ENCODE peak calls at places on chromosomes 2 and 18, in ten cellular contexts. J, P, T, D, H, S, G, Y, I and W are unnamed samples.

GRCh38 chr2:146807568-146808168 is 1037.2 kb upstream of the ACVR2A start:
- DNase-seq in S (no peak), H (no peak), P (no peak), I (no peak), G (no peak), J (no peak), Y (no peak), D (peak), T (no peak), W (no peak)

GRCh38 chr2:223549215-223549614 is 52.9 kb downstream of the SCG2 start:
- DNase-seq in Y (no peak), H (no peak), G (no peak), D (no peak), I (no peak), S (no peak), J (no peak), T (no peak), P (no peak), W (peak)

GRCh38 chr2:50591642-50592041 is 440.3 kb downstream of the NRXN1 start:
- DNase-seq in H (no peak), Y (no peak), D (peak), S (peak), I (no peak), T (no peak), J (no peak), G (no peak), P (peak), W (no peak)

GRCh38 chr2:189164732-189165131 is 14.8 kb downstream of the COL5A2 start:
- DNase-seq in T (no peak), H (no peak), G (peak), D (peak), S (peak), Y (no peak), J (no peak), I (no peak), P (no peak), W (no peak)

GRCh38 chr2:56624181-56624580 is 440.4 kb downstream of the CCDC85A start:
- DNase-seq in G (no peak), T (no peak), D (no peak), H (no peak), I (no peak), Y (no peak), J (no peak), P (no peak), S (no peak), W (no peak)

GRCh38 chr18:48767090-48767670 is 183.6 kb downstream of the SMAD7 start:
- DNase-seq in D (no peak), Y (no peak), I (no peak), T (no peak), H (no peak), J (no peak), P (no peak), S (no peak), G (no peak), W (no peak)

GRCh38 chr2:159744363-159744762 is 32.1 kb downstream of the MARCHF7 start:
- DNase-seq in D (no peak), J (no peak), P (no peak), Y (no peak), G (no peak), H (no peak), I (no peak), T (no peak), S (no peak), W (no peak)

GRCh38 chr18:75161629-75162028 is 47.3 kb downstream of the PTGR3 start:
- DNase-seq in J (no peak), P (no peak), D (no peak), H (no peak), T (no peak), I (peak), Y (no peak), G (peak), S (no peak), W (no peak)

GRCh38 chr2:238151205-238151604 is 7.6 kb upstream of the ERFE start:
- DNase-seq in Y (no peak), D (no peak), T (no peak), P (no peak), I (no peak), S (no peak), J (no peak), H (no peak), G (no peak), W (no peak)

GRCh38 chr2:186713664-186714063 is 19.8 kb downstream of the FAM171B start:
- DNase-seq in D (no peak), J (no peak), P (no peak), Y (no peak), S (no peak), I (no peak), T (no peak), H (no peak), G (no peak), W (no peak)

GRCh38 chr2:129170570-129170969 is 808.9 kb upstream of the RAB6C start:
- DNase-seq in Y (no peak), J (no peak), D (no peak), H (no peak), S (no peak), I (no peak), T (no peak), G (no peak), P (no peak), W (no peak)

GRCh38 chr2:177242136-177242987 is 22.2 kb downstream of the NFE2L2 start:
- DNase-seq in G (no peak), D (peak), S (no peak), J (peak), I (no peak), P (no peak), H (no peak), T (no peak), Y (no peak), W (peak)

GRCh38 chr2:132037527-132038178 is 124.1 kb downstream of the ANKRD30BL start:
- DNase-seq in H (no peak), T (peak), D (peak), S (no peak), P (peak), J (no peak), G (peak), I (no peak), Y (no peak), W (no peak)

GRCh38 chr2:106277426-106277825 is 83.3 kb upstream of the UXS1 start:
- DNase-seq in Y (no peak), D (no peak), J (no peak), T (no peak), I (no peak), G (peak), H (no peak), S (no peak), P (no peak), W (no peak)

GRCh38 chr18:1488957-1489356 is 584.3 kb downstream of the ADCYAP1 start:
- DNase-seq in H (no peak), Y (no peak), D (no peak), T (no peak), I (no peak), P (no peak), G (no peak), S (no peak), J (no peak), W (no peak)

GRCh38 chr2:181457741-181458425 is 697 bp downstream of the ITGA4 start:
- DNase-seq in H (peak), P (peak), T (peak), Y (no peak), J (peak), I (peak), G (peak), S (peak), D (peak), W (peak)

GRCh38 chr2:157245441-157246211 is 11.9 kb upstream of the GALNT5 start:
- DNase-seq in D (no peak), I (no peak), T (no peak), J (no peak), S (no peak), G (no peak), Y (no peak), H (no peak), P (no peak), W (no peak)

GRCh38 chr2:10361220-10361588 is 58.5 kb downstream of the HPCAL1 start:
- DNase-seq in T (no peak), S (no peak), H (no peak), D (no peak), I (no peak), P (no peak), Y (no peak), G (no peak), J (no peak), W (no peak)

GRCh38 chr2:108288534-108289106 is at the start of gene SULT1C2:
- DNase-seq in I (peak), S (no peak), Y (no peak), G (no peak), P (no peak), D (no peak), J (no peak), H (no peak), T (no peak), W (peak)

GRCh38 chr18:7596133-7596532 is 29.0 kb downstream of the PTPRM start:
- DNase-seq in P (no peak), G (no peak), J (no peak), H (no peak), T (no peak), Y (no peak), D (no peak), S (no peak), I (no peak), W (no peak)

GRCh38 chr2:223591596-223591995 is 10.6 kb downstream of the SCG2 start:
- DNase-seq in P (no peak), H (no peak), J (no peak), I (no peak), Y (no peak), D (no peak), S (no peak), G (no peak), T (no peak), W (no peak)

GRCh38 chr2:216539791-216540241 is 41.2 kb downstream of the RPL37A start:
- DNase-seq in S (no peak), G (no peak), J (peak), D (no peak), H (peak), P (peak), Y (peak), T (peak), I (peak), W (no peak)

GRCh38 chr2:158456309-158457066 is at the start of the genes CCDC148 and PKP4:
- DNase-seq in S (peak), D (peak), I (peak), P (peak), H (peak), G (peak), T (peak), Y (peak), J (peak), W (peak)

GRCh38 chr2:203775684-203776083 is 69.2 kb downstream of the CD28 start:
- DNase-seq in S (no peak), D (no peak), J (no peak), Y (no peak), I (no peak), G (no peak), H (no peak), P (no peak), T (no peak), W (no peak)

GRCh38 chr2:150620371-150620770 is 132.9 kb upstream of the RND3 start:
- DNase-seq in H (no peak), I (no peak), G (no peak), T (no peak), D (no peak), P (no peak), S (no peak), J (no peak), Y (no peak), W (no peak)

GRCh38 chr18:9855686-9856085 is 30.1 kb upstream of the TXNDC2 start:
- DNase-seq in T (no peak), P (no peak), D (peak), J (no peak), S (no peak), Y (no peak), H (no peak), I (no peak), G (no peak), W (no peak)

GRCh38 chr2:177753682-177754475 is 318.7 kb downstream of the PDE11A start:
- DNase-seq in D (peak), I (peak), Y (no peak), P (peak), G (peak), J (no peak), H (peak), S (peak), T (peak), W (no peak)

GRCh38 chr18:49170925-49171509 is 220.3 kb upstream of the SMAD7 start:
- DNase-seq in G (no peak), D (no peak), Y (no peak), I (no peak), T (no peak), P (no peak), S (no peak), H (no peak), J (no peak), W (no peak)

GRCh38 chr2:197024206-197024605 is 97.7 kb upstream of the PGAP1 start:
- DNase-seq in Y (no peak), S (no peak), P (no peak), H (no peak), D (no peak), J (no peak), T (no peak), I (no peak), G (no peak), W (no peak)

GRCh38 chr2:127355407-127356008 is 32.3 kb downstream of the MAP3K2 start:
- DNase-seq in I (no peak), T (no peak), H (no peak), D (no peak), G (no peak), J (no peak), P (no peak), Y (no peak), S (no peak), W (no peak)

GRCh38 chr2:112684415-112684775 is 36.4 kb upstream of the NT5DC4 start:
- DNase-seq in I (no peak), P (no peak), H (no peak), S (no peak), D (no peak), G (no peak), T (no peak), Y (no peak), J (no peak), W (no peak)

GRCh38 chr18:45212186-45213039 is 402.9 kb upstream of the SLC14A2 start:
- DNase-seq in I (peak), T (peak), S (peak), P (peak), G (peak), D (peak), Y (peak), H (peak), J (peak), W (peak)

GRCh38 chr2:231050018-231050901 is 6.4 kb upstream of the PSMD1 start:
- DNase-seq in J (no peak), D (no peak), P (no peak), T (peak), H (peak), Y (no peak), I (peak), G (peak), S (no peak), W (no peak)

GRCh38 chr2:122041455-122041854 is 286.0 kb downstream of the TSN start:
- DNase-seq in Y (no peak), S (no peak), G (no peak), I (no peak), D (no peak), J (no peak), P (no peak), H (no peak), T (no peak), W (no peak)

GRCh38 chr18:79884296-79884962 is 67.0 kb downstream of the SLC66A2 start:
- DNase-seq in P (no peak), J (no peak), T (no peak), D (peak), S (no peak), I (no peak), Y (no peak), H (peak), G (peak), W (no peak)

GRCh38 chr18:56641714-56642331 is 3.4 kb upstream of the TXNL1 start:
- DNase-seq in D (no peak), G (peak), S (no peak), Y (no peak), H (no peak), T (no peak), I (no peak), J (no peak), P (no peak), W (no peak)

GRCh38 chr2:241354668-241355658 is 1.1 kb upstream of the FARP2 start:
- DNase-seq in Y (no peak), D (peak), H (peak), G (peak), P (peak), J (peak), S (peak), I (peak), T (peak), W (peak)

DNA sequence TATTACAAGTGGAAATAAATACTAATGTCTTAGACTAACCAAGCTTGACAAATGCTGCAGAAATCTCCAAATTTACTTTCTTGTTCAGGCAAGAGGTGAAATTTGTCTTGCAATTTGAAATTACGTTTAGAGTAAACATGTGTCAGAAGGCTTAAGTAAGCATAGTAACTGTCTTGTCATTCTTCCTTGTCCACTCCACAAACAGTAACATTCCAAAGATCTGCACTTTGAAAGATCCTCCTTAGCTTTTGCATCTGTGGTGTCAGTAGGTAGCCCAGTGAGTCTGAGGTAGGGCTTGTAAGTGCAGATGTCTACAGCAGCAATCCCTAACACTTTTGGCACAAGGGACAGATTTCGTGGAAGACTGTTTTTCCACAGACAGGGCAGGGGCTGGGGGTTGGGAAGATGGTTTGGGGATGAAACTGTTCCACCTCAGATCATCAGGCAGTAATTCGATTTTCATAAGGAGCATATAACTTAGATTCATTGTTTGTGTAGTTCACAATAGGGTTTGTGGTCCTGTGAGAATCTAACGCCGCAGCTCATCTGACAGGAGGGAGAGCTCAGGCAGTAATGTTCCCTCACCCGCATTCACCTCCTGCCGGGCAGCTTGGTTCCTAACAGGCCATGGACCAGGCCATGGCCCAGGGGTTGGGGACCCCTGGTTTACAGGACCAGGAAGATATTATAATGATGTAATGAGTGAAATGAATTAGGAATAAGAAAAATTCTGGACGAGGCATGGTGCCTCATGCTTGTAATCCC is 18.6 kb downstream of the RASGRP3 start:
- DNase-seq in G (no peak), T (no peak), Y (no peak), H (no peak), J (no peak), I (no peak), P (no peak), S (no peak), D (no peak), W (no peak)
- TF ChIP-seq POLR2A in G (no peak), T (no peak), Y (no peak), H (no peak), J (no peak), I (no peak), P (no peak), S (no peak), D (no peak), W (no peak)

GRCh38 chr2:85595378-85596232 is at the start of gene RNF181:
- DNase-seq in J (peak), Y (peak), P (peak), G (peak), H (peak), D (peak), I (peak), T (peak), S (peak), W (peak)
- TF ChIP-seq POLR2A in J (peak), Y (peak), P (peak), G (peak), H (peak), D (peak), I (no peak), T (peak), S (peak), W (peak)

GRCh38 chr2:74530239-74531161 is 767 bp downstream of the HTRA2 start:
- DNase-seq in S (peak), J (no peak), T (peak), D (no peak), H (no peak), P (peak), G (peak), Y (peak), I (peak), W (no peak)
- TF ChIP-seq POLR2A in S (no peak), J (no peak), T (no peak), D (no peak), H (no peak), P (no peak), G (no peak), Y (peak), I (no peak), W (no peak)

DNA sequence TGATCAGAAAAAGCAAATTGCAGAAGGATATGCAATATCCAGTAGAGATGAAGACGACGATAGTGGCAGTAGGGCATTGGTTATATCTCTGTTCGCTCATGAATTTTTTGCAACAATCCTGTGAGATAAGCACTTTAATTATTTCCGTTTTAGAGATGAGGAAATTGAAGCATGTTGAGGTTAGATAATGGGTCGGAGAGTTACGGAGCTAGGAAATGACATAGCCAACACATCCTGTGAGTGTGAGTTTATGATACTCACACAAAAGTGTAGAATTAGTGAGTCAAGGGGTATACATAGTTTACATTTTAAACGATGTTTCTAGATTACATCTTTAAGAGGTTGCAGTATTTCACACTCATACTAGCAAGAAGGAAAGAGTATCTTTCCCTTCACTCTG is 123.1 kb upstream of the ARL4C start:
- DNase-seq in Y (no peak), P (no peak), D (no peak), T (no peak), G (no peak), J (no peak), H (no peak), I (no peak), S (no peak), W (no peak)
- TF ChIP-seq POLR2A in Y (no peak), P (no peak), D (no peak), T (no peak), G (no peak), J (no peak), H (no peak), I (no peak), S (no peak), W (no peak)

GRCh38 chr2:101148777-101149176 is 2.4 kb downstream of the TBC1D8 start:
- DNase-seq in G (no peak), T (no peak), P (no peak), I (no peak), D (no peak), S (no peak), Y (no peak), H (no peak), J (no peak), W (no peak)
- TF ChIP-seq POLR2A in G (no peak), T (no peak), P (no peak), I (no peak), D (no peak), S (no peak), Y (no peak), H (no peak), J (no peak), W (no peak)